ENCODE peak calls at places on chromosomes 13 and 19, in nine cellular contexts. B is GM12865; W is dorsolateral prefrontal cortex; K is cardiac fibroblast; F is A549; S is CD4-positive, alpha-beta T cell; Y is prostate gland; T is ovary; J is PC-3. C is an unnamed sample.

GRCh38 chr13:77810891-77811290 is 107.7 kb downstream of the EDNRB start:
- DNase-seq in B (no peak), W (no peak), K (no peak), F (no peak), S (no peak), Y (no peak), T (no peak), J (peak; percentile 37), C (no peak)

GRCh38 chr13:45623516-45624090 is 8.1 kb upstream of the ERICH6B start:
- DNase-seq in B (peak; percentile 58), W (no peak), K (peak; percentile 45), F (peak; percentile 27), S (no peak), Y (no peak), T (no peak), J (peak; percentile 45), C (peak; percentile 34)

GRCh38 chr19:2462635-2463421 is 6.1 kb upstream of the LMNB2 start:
- DNase-seq in B (no peak), W (peak; percentile 79), K (peak; percentile 96), F (peak; percentile 96), S (no peak), Y (peak; percentile 83), T (peak; percentile 94), J (peak; percentile 95), C (no peak)

GRCh38 chr13:48112896-48113525 is 18.1 kb upstream of the MED4 start:
- DNase-seq in B (no peak), W (no peak), K (no peak), F (no peak), S (no peak), Y (no peak), T (no peak), J (no peak), C (no peak)

GRCh38 chr13:30257433-30258099 is 49.8 kb downstream of the KATNAL1 start:
- DNase-seq in B (peak; percentile 48), W (no peak), K (no peak), F (no peak), S (no peak), Y (no peak), T (no peak), J (no peak), C (peak; percentile 28)

GRCh38 chr13:36163303-36163702 is 32.1 kb upstream of the DCLK1 start:
- DNase-seq in B (no peak), W (no peak), K (no peak), F (no peak), S (no peak), Y (no peak), T (no peak), J (no peak), C (no peak)

GRCh38 chr13:100301418-100301817 is 212.5 kb downstream of the PCCA start:
- DNase-seq in B (no peak), W (no peak), K (peak; percentile 6), F (no peak), S (no peak), Y (no peak), T (no peak), J (no peak), C (no peak)

GRCh38 chr13:38262211-38262610 is 87.4 kb upstream of the UFM1 start:
- DNase-seq in B (no peak), W (no peak), K (peak; percentile 87), F (no peak), S (no peak), Y (no peak), T (no peak), J (no peak), C (no peak)

GRCh38 chr13:92260363-92260762 is 861.9 kb downstream of the GPC5 start:
- DNase-seq in B (peak; percentile 2), W (no peak), K (no peak), F (no peak), S (no peak), Y (no peak), T (no peak), J (no peak), C (no peak)

GRCh38 chr19:42114412-42114811 is 17.8 kb downstream of the POU2F2 start:
- DNase-seq in B (peak; percentile 85), W (no peak), K (no peak), F (no peak), S (no peak), Y (no peak), T (no peak), J (no peak), C (peak; percentile 72)

GRCh38 chr13:114128624-114129522 is 3.5 kb downstream of the RASA3 start:
- DNase-seq in B (peak; percentile 92), W (no peak), K (peak; percentile 96), F (no peak), S (peak; percentile 85), Y (no peak), T (peak; percentile 60), J (peak; percentile 77), C (peak; percentile 92)

GRCh38 chr19:12155324-12155723 is 1.2 kb downstream of the ZNF625 start:
- DNase-seq in B (no peak), W (no peak), K (no peak), F (no peak), S (no peak), Y (no peak), T (no peak), J (peak; percentile 4), C (no peak)

GRCh38 chr19:3338541-3339181 is 27.7 kb upstream of the NFIC start:
- DNase-seq in B (no peak), W (no peak), K (no peak), F (no peak), S (peak; percentile 74), Y (peak; percentile 49), T (peak; percentile 59), J (no peak), C (no peak)

GRCh38 chr13:110107568-110108347 is 199.2 kb downstream of the COL4A1 start:
- DNase-seq in B (no peak), W (no peak), K (peak; percentile 29), F (peak; percentile 33), S (no peak), Y (no peak), T (no peak), J (no peak), C (no peak)
- TF ChIP-seq CTCF in B (no peak), W (no peak), K (peak; percentile 13), F (no peak), S (no peak), Y (no peak), T (no peak), J (peak; percentile 42), C (no peak)

GRCh38 chr19:17158584-17158983 is 56.6 kb upstream of the USE1 start:
- DNase-seq in B (no peak), W (no peak), K (no peak), F (no peak), S (no peak), Y (no peak), T (no peak), J (no peak), C (no peak)

GRCh38 chr19:17153996-17154395 is 61.2 kb upstream of the USE1 start:
- DNase-seq in B (no peak), W (no peak), K (no peak), F (no peak), S (no peak), Y (no peak), T (no peak), J (no peak), C (no peak)

GRCh38 chr19:17155251-17155650 is 59.9 kb upstream of the USE1 start:
- DNase-seq in B (no peak), W (no peak), K (no peak), F (no peak), S (no peak), Y (no peak), T (no peak), J (no peak), C (no peak)

GRCh38 chr19:17156947-17157302 is 58.2 kb upstream of the USE1 start:
- DNase-seq in B (no peak), W (no peak), K (no peak), F (no peak), S (no peak), Y (no peak), T (no peak), J (no peak), C (no peak)

GRCh38 chr19:17156296-17156946 is 58.7 kb upstream of the USE1 start:
- DNase-seq in B (no peak), W (no peak), K (no peak), F (no peak), S (no peak), Y (no peak), T (no peak), J (no peak), C (no peak)
- TF ChIP-seq CTCF in B (no peak), W (no peak), K (no peak), F (no peak), S (no peak), Y (no peak), T (no peak), J (no peak), C (no peak)

GRCh38 chr19:29668746-29669609 is 3.7 kb downstream of the PLEKHF1 start:
- DNase-seq in B (no peak), W (no peak), K (no peak), F (no peak), S (no peak), Y (no peak), T (no peak), J (no peak), C (no peak)
- TF ChIP-seq CTCF in B (peak; percentile 18), W (no peak), K (peak; percentile 12), F (peak; percentile 56), S (no peak), Y (no peak), T (no peak), J (peak; percentile 48), C (peak; percentile 17)

DNA sequence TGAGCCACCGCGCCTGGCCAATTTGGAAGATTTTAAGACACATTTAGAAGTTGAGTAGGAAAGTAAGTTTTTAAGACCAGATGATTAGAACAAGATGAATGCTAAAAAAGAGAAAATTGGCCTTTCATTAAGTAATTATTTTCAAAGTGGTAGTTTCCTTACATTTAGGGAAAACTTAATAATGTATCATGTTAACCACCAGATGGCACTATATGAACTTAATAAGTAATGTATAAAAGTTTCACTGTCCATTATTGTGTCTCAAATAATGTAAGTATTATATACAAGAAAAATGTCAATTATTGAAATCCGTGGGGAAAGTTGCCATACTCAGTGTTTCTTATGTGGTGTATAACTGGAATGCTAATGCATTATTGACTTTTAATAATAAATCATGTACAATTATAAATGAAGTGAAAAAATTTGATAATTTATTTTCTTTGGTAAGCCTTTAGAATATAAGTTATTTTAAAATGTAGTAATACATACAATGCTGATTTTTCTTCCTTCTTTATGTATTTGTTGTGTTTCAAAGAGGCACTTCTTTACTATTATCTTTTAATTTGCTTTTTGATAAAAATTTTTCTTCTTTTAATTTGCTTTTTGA is 29.2 kb downstream of the COG6 start:
- DNase-seq in B (peak; percentile 36), W (no peak), K (peak; percentile 70), F (peak; percentile 28), S (no peak), Y (no peak), T (no peak), J (peak; percentile 54), C (peak; percentile 19)
- TF ChIP-seq CTCF in B (peak; percentile 0), W (peak; percentile 66), K (no peak), F (peak; percentile 34), S (peak; percentile 71), Y (peak; percentile 39), T (peak; percentile 32), J (peak; percentile 55), C (peak; percentile 38)

C was measured in GM10248.